ENCODE peak calls at places on chromosomes 2 and 18, in seven cellular contexts. M, I, J, V, C, Y and T are unnamed samples.

GRCh38 chr2:107412209-107412904 is 414.3 kb upstream of the RGPD4 start:
- DNase-seq in M (peak), I (no peak), J (no peak), V (no peak), C (no peak), Y (no peak), T (no peak)

GRCh38 chr2:96408631-96409542 is 73.3 kb downstream of the NCAPH start:
- DNase-seq in M (peak), I (no peak), J (no peak), V (no peak), C (peak), Y (no peak), T (no peak)

GRCh38 chr18:77207540-77207939 is 42.1 kb upstream of the GALR1 start:
- DNase-seq in M (peak), I (no peak), J (peak), V (peak), C (peak), Y (peak), T (peak)

GRCh38 chr2:231332388-231332787 is 63.1 kb upstream of the B3GNT7 start:
- DNase-seq in M (peak), I (no peak), J (no peak), V (no peak), C (no peak), Y (no peak), T (peak)

GRCh38 chr2:25324905-25325592 is 16.7 kb downstream of the DNMT3A start:
- DNase-seq in M (peak), I (no peak), J (no peak), V (no peak), C (no peak), Y (no peak), T (no peak)

GRCh38 chr2:124309563-124310138 is 284.6 kb downstream of the CNTNAP5 start:
- DNase-seq in M (no peak), I (no peak), J (no peak), V (no peak), C (no peak), Y (no peak), T (no peak)

GRCh38 chr2:69582582-69583176 is 60.9 kb downstream of the AAK1 start:
- DNase-seq in M (peak), I (no peak), J (no peak), V (no peak), C (no peak), Y (no peak), T (no peak)

GRCh38 chr2:85413592-85414421 is 3.6 kb upstream of the CAPG start:
- DNase-seq in M (peak), I (no peak), J (no peak), V (no peak), C (no peak), Y (peak), T (no peak)

GRCh38 chr2:43495727-43496126 is 100.1 kb downstream of the THADA start:
- DNase-seq in M (peak), I (no peak), J (no peak), V (no peak), C (no peak), Y (no peak), T (no peak)

GRCh38 chr2:108834620-108835019 is 48.0 kb downstream of the CCDC138 start:
- DNase-seq in M (no peak), I (no peak), J (no peak), V (no peak), C (no peak), Y (no peak), T (no peak)

GRCh38 chr2:74864728-74865722 is 31.1 kb downstream of the HK2 start:
- DNase-seq in M (peak), I (no peak), J (no peak), V (no peak), C (no peak), Y (no peak), T (no peak)

GRCh38 chr2:202026507-202026906 is 7.1 kb upstream of the FZD7 start:
- DNase-seq in M (no peak), I (no peak), J (no peak), V (no peak), C (no peak), Y (no peak), T (no peak)

GRCh38 chr2:223537669-223538601 is 64.2 kb downstream of the SCG2 start:
- DNase-seq in M (peak), I (no peak), J (no peak), V (no peak), C (no peak), Y (no peak), T (no peak)

GRCh38 chr2:854460-854859 is 96.2 kb upstream of the SNTG2 start:
- DNase-seq in M (peak), I (peak), J (no peak), V (no peak), C (no peak), Y (peak), T (peak)

GRCh38 chr18:6236258-6236657 is 178.5 kb downstream of the L3MBTL4 start:
- DNase-seq in M (no peak), I (no peak), J (no peak), V (no peak), C (no peak), Y (no peak), T (no peak)

GRCh38 chr2:224145751-224146355 is 106.8 kb upstream of the SERPINE2 start:
- DNase-seq in M (peak), I (no peak), J (no peak), V (no peak), C (no peak), Y (peak), T (no peak)

DNA sequence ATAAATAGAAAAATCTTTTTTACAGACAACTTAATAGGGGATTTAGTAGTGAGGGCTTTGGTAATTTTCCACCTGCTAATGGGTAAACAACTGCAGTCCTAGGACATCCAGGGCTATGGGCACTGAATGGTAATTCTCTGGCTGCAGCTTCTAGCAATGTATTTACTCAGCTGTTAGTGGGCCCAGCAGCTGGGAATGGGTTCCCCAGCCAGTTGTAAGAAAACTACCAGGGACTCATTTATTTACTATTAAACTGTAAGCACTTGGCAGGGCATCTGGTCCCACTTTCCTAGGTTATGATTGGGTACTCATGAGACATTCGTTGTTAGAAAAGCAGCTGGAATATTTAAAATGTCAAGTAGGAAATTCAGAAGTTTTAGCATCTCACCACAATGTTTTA is 363.8 kb upstream of the TRIB2 start:
- DNase-seq in M (no peak), I (no peak), J (no peak), V (no peak), C (no peak), Y (no peak), T (no peak)
- TF ChIP-seq CTCF in M (no peak), I (no peak), J (no peak), V (no peak), C (no peak), Y (no peak), T (no peak)

GRCh38 chr2:215826838-215827441 is 186.4 kb downstream of the MREG start:
- DNase-seq in M (peak), I (no peak), J (no peak), V (no peak), C (no peak), Y (no peak), T (no peak)
- TF ChIP-seq CTCF in M (peak), I (no peak), J (no peak), V (peak), C (no peak), Y (no peak), T (no peak)

GRCh38 chr2:157822993-157823392 is 53.1 kb downstream of the ACVR1 start:
- DNase-seq in M (peak), I (no peak), J (no peak), V (no peak), C (no peak), Y (no peak), T (no peak)
- TF ChIP-seq CTCF in M (no peak), I (no peak), J (no peak), V (no peak), C (no peak), Y (no peak), T (no peak)

GRCh38 chr2:50344509-50345106 is 687.3 kb downstream of the NRXN1 start:
- DNase-seq in M (no peak), I (peak), J (no peak), V (no peak), C (no peak), Y (no peak), T (no peak)
- TF ChIP-seq CTCF in M (no peak), I (peak), J (no peak), V (no peak), C (no peak), Y (no peak), T (no peak)

GRCh38 chr18:45571161-45571560 is 44.1 kb upstream of the SLC14A2 start:
- DNase-seq in M (no peak), I (no peak), J (no peak), V (no peak), C (no peak), Y (no peak), T (no peak)

GRCh38 chr18:45568017-45568416 is 47.3 kb upstream of the SLC14A2 start:
- DNase-seq in M (no peak), I (no peak), J (no peak), V (no peak), C (no peak), Y (no peak), T (no peak)

GRCh38 chr18:45569566-45569965 is 45.7 kb upstream of the SLC14A2 start:
- DNase-seq in M (no peak), I (no peak), J (no peak), V (no peak), C (no peak), Y (no peak), T (no peak)

GRCh38 chr18:45567123-45567522 is 48.2 kb upstream of the SLC14A2 start:
- DNase-seq in M (peak), I (no peak), J (no peak), V (no peak), C (no peak), Y (no peak), T (peak)

DNA sequence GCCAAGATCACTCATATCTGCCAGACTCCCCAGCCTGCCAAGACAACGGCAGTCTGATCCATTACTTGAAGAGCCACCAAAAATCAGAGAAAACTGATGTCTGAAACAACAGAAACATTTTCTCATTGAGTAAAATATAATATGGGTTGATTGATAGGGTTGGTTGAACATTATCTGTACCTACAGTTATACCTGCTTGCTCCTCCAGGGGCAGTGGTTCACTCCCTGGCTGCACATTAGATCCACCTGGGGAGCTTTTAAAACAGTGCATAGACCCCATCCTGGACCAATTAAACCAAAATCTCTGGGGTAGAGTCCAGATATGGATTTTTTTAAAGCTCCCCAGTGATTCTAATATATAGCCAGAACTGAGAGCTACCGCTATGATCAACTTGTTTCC is 43.6 kb upstream of the SLC14A2 start:
- DNase-seq in M (no peak), I (peak), J (no peak), V (no peak), C (no peak), Y (no peak), T (no peak)
- TF ChIP-seq CTCF in M (peak), I (peak), J (no peak), V (peak), C (no peak), Y (no peak), T (no peak)

GRCh38 chr2:150911766-150912280 is 349.8 kb downstream of the RBM43 start:
- DNase-seq in M (peak), I (no peak), J (peak), V (peak), C (peak), Y (peak), T (peak)
- TF ChIP-seq CTCF in M (peak), I (no peak), J (no peak), V (peak), C (peak), Y (no peak), T (no peak)

GRCh38 chr2:23204650-23205049 is 180.3 kb upstream of the KLHL29 start:
- DNase-seq in M (no peak), I (no peak), J (no peak), V (no peak), C (no peak), Y (no peak), T (no peak)

GRCh38 chr2:23209059-23209458 is 175.9 kb upstream of the KLHL29 start:
- DNase-seq in M (no peak), I (no peak), J (no peak), V (no peak), C (no peak), Y (no peak), T (no peak)

GRCh38 chr2:23206652-23207051 is 178.3 kb upstream of the KLHL29 start:
- DNase-seq in M (no peak), I (no peak), J (no peak), V (no peak), C (no peak), Y (no peak), T (no peak)

GRCh38 chr2:23207871-23208270 is 177.1 kb upstream of the KLHL29 start:
- DNase-seq in M (peak), I (no peak), J (no peak), V (no peak), C (no peak), Y (peak), T (no peak)

DNA sequence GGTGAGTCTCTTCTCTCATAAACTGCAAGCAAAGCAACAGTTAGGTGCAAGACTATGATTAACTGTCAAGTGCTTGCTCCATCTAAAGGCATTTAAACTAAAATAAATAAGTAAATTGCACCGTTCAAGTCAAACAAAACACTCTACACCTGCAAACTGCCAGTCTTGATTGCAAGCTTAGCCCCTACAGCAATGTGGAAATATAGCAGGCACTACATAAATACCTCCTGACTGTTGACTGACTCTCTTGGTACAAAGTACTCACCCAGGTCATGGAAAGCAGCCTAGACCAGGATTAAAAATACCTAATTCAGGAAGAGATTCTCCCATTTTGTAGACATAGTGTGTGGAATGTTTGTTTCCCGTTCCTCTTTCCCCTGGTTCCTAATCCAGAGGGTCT is 176.6 kb upstream of the KLHL29 start:
- DNase-seq in M (no peak), I (no peak), J (no peak), V (no peak), C (no peak), Y (peak), T (no peak)
- TF ChIP-seq CTCF in M (no peak), I (no peak), J (no peak), V (no peak), C (no peak), Y (no peak), T (no peak)